ENCODE peak calls at places on chromosomes 7 and 10, in ten cellular contexts. H, J, E, F, C, O, U, M, P and X are unnamed samples.

GRCh38 chr10:88117227-88117626 is 253.8 kb downstream of the PTEN start:
- DNase-seq in M (no peak), C (no peak), O (no peak), E (no peak), J (no peak), P (no peak), U (no peak), F (no peak), H (no peak), X (no peak)

GRCh38 chr10:68155615-68156205 is 46.4 kb downstream of the MYPN start:
- DNase-seq in E (no peak), J (peak), M (no peak), U (peak), H (no peak), O (no peak), F (no peak), C (no peak), P (no peak), X (no peak)

GRCh38 chr7:101687791-101688182 is 58.7 kb upstream of the MYL10 start:
- DNase-seq in O (no peak), P (no peak), F (no peak), U (no peak), C (no peak), H (no peak), E (no peak), M (no peak), J (no peak), X (no peak)

GRCh38 chr10:120451968-120452367 is 5.1 kb upstream of the PLPP4 start:
- DNase-seq in C (no peak), P (no peak), H (no peak), F (no peak), U (no peak), M (no peak), J (no peak), O (no peak), E (no peak), X (no peak)

GRCh38 chr7:134473861-134474291 is 15.0 kb upstream of the AKR1B1 start:
- DNase-seq in C (no peak), H (no peak), F (no peak), U (peak), P (no peak), E (no peak), J (peak), O (no peak), M (no peak), X (no peak)

GRCh38 chr7:38796636-38797501 is 112.1 kb downstream of the VPS41 start:
- DNase-seq in M (no peak), P (peak), U (peak), F (peak), J (peak), C (peak), H (peak), O (peak), E (no peak), X (no peak)

GRCh38 chr10:130479146-130479545 is 343.0 kb downstream of the GLRX3 start:
- DNase-seq in C (no peak), U (no peak), F (no peak), M (no peak), J (no peak), H (no peak), P (no peak), E (no peak), O (no peak), X (no peak)

GRCh38 chr7:101558742-101559325 is 70.3 kb downstream of the MYL10 start:
- DNase-seq in C (no peak), M (no peak), J (no peak), H (no peak), F (no peak), E (no peak), U (no peak), P (no peak), O (peak), X (no peak)

GRCh38 chr7:131544449-131545425 is 11.7 kb downstream of the PODXL start:
- DNase-seq in P (no peak), C (peak), H (no peak), M (no peak), J (no peak), E (no peak), O (peak), F (no peak), U (peak), X (no peak)

GRCh38 chr7:123500878-123501489 is 33.4 kb downstream of the IQUB start:
- DNase-seq in U (no peak), E (no peak), H (no peak), O (no peak), C (no peak), M (no peak), F (no peak), P (no peak), J (no peak), X (no peak)

GRCh38 chr10:13414855-13415254 is 66.8 kb upstream of the SEPHS1 start:
- DNase-seq in O (peak), F (peak), J (peak), M (no peak), H (no peak), P (peak), C (peak), E (no peak), U (peak), X (peak)

GRCh38 chr10:25384618-25385017 is 209.8 kb downstream of the GPR158 start:
- DNase-seq in U (no peak), E (no peak), M (no peak), P (no peak), F (no peak), H (no peak), C (no peak), J (no peak), O (no peak), X (peak)

GRCh38 chr7:4189151-4189570 is 492.9 kb upstream of the FOXK1 start:
- DNase-seq in C (peak), U (no peak), E (no peak), J (peak), H (no peak), O (no peak), F (peak), M (no peak), P (no peak), X (peak)

GRCh38 chr7:151504715-151505326 is 14.9 kb downstream of the RHEB start:
- DNase-seq in M (no peak), E (no peak), U (no peak), C (no peak), H (no peak), J (no peak), O (no peak), F (no peak), P (no peak), X (no peak)

GRCh38 chr7:47403341-47403866 is 178.5 kb downstream of the TNS3 start:
- DNase-seq in H (no peak), P (no peak), U (no peak), F (no peak), J (peak), C (peak), O (no peak), M (no peak), E (no peak), X (no peak)

GRCh38 chr7:601573-602340 is 82.1 kb upstream of the PDGFA start:
- DNase-seq in F (no peak), C (peak), U (no peak), P (no peak), E (no peak), J (peak), H (no peak), O (no peak), M (no peak), X (no peak)

GRCh38 chr10:102918817-102919236 is 733 bp downstream of the CNNM2 start:
- DNase-seq in P (no peak), U (peak), F (peak), E (no peak), C (no peak), J (no peak), M (no peak), O (peak), H (no peak), X (no peak)

GRCh38 chr10:112919721-112920120 is 30.3 kb upstream of the TCF7L2 start:
- DNase-seq in C (peak), J (peak), P (no peak), F (no peak), E (no peak), M (no peak), H (peak), U (peak), O (no peak), X (no peak)